ENCODE peak calls at places on chromosomes 7 and 10, in five cellular contexts. L, S, G, I and M are unnamed samples.

GRCh38 chr10:78852856-78853255 is 215.9 kb upstream of the ZMIZ1 start:
- DNase-seq in L (no peak), S (no peak), G (no peak), I (peak; percentile 39), M (peak; percentile 56)

GRCh38 chr10:21526184-21526951 is 886 bp upstream of the SKIDA1 start:
- DNase-seq in L (no peak), S (peak; percentile 64), G (peak; percentile 78), I (no peak), M (peak; percentile 51)

GRCh38 chr10:11010582-11010981 is 7.1 kb upstream of the CELF2 start:
- DNase-seq in L (no peak), S (no peak), G (no peak), I (no peak), M (no peak)

GRCh38 chr10:62059424-62059913 is 158.0 kb downstream of the ARID5B start:
- DNase-seq in L (no peak), S (no peak), G (no peak), I (no peak), M (no peak)

GRCh38 chr7:24879281-24879680 is 100.7 kb downstream of the OSBPL3 start:
- DNase-seq in L (no peak), S (no peak), G (no peak), I (no peak), M (no peak)

GRCh38 chr10:112374724-112375541 is 1.0 kb downstream of the ACSL5 start:
- DNase-seq in L (no peak), S (peak; percentile 59), G (no peak), I (no peak), M (no peak)

GRCh38 chr10:97188234-97188847 is 2.6 kb upstream of the SLIT1 start:
- DNase-seq in L (no peak), S (no peak), G (no peak), I (no peak), M (no peak)

GRCh38 chr10:74300651-74301050 is 149.6 kb downstream of the ADK start:
- DNase-seq in L (no peak), S (no peak), G (no peak), I (no peak), M (no peak)

GRCh38 chr7:119545118-119545517 is 727.9 kb upstream of the KCND2 start:
- DNase-seq in L (no peak), S (peak; percentile 17), G (no peak), I (no peak), M (no peak)

GRCh38 chr10:58972576-58973234 is 203.7 kb upstream of the PHYHIPL start:
- DNase-seq in L (no peak), S (no peak), G (peak; percentile 18), I (no peak), M (no peak)

GRCh38 chr7:105487559-105488218 is 34.4 kb downstream of the PUS7 start:
- DNase-seq in L (no peak), S (peak; percentile 62), G (peak; percentile 61), I (peak; percentile 44), M (peak; percentile 10)

GRCh38 chr7:158267737-158268435 is 319.7 kb downstream of the PTPRN2 start:
- DNase-seq in L (no peak), S (no peak), G (no peak), I (no peak), M (no peak)

GRCh38 chr10:61986357-61986756 is 84.9 kb downstream of the ARID5B start:
- DNase-seq in L (no peak), S (no peak), G (no peak), I (no peak), M (no peak)

GRCh38 chr10:127942811-127943210 is 35.9 kb downstream of the PTPRE start:
- DNase-seq in L (no peak), S (no peak), G (peak; percentile 42), I (no peak), M (no peak)

GRCh38 chr7:102042016-102042656 is 224.7 kb downstream of the CUX1 start:
- DNase-seq in L (no peak), S (peak; percentile 59), G (no peak), I (no peak), M (no peak)

GRCh38 chr7:119900996-119901395 is 372.0 kb upstream of the KCND2 start:
- DNase-seq in L (no peak), S (no peak), G (no peak), I (no peak), M (no peak)

GRCh38 chr7:21086688-21087087 is 300.0 kb upstream of the SP8 start:
- DNase-seq in L (no peak), S (no peak), G (no peak), I (no peak), M (no peak)

GRCh38 chr10:47421057-47421952 is 37.2 kb upstream of the ZNF488 start:
- DNase-seq in L (no peak), S (no peak), G (no peak), I (no peak), M (peak; percentile 26)
- TF ChIP-seq FOXM1 in L (no peak), S (no peak), G (no peak), I (no peak), M (no peak)

GRCh38 chr7:45609180-45609579 is 35.0 kb downstream of the ADCY1 start:
- DNase-seq in L (no peak), S (no peak), G (no peak), I (no peak), M (no peak)
- TF ChIP-seq FOXM1 in L (no peak), S (no peak), G (no peak), I (no peak), M (no peak)

DNA sequence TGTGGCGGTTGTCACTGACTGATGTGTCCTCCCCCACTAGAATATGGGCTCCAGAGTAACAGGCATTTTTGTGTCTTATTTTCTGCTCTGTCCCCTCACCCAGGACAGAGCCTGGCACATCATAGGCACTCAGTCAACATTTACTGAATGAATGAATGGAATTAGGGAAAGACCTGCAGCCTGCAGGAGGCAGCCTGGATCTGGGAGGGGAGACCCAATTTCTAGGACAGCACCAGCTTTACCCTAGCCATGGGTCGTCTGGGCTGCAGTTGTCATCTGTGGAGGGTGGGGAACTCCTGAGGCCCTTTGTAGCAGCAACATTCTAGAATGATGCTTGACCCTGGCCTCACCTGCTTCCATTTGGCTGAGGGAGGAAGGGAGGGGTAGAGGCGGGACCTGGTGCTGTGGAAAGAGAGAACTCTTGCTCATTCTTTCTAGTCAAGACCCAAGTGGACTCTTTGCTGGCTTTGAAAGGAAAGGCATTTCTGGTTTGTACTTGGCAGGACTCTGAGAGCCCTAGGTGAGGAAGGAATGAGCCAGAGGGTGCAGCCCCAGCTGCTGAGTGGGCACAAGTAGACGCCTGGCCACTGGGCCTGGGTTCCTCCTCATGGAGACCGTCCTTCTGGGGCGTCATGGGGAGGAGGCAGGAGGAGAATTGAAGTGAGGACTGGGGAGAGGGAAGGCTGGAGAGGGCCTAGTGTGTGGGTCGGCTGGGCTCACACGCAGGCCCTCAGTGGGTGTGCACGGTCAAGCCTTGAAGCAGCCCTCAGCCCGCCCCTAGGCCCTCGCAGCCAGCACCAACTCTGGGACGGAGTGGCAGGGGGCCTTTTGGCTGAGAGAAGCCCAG is 8.9 kb downstream of the FGF8 start:
- DNase-seq in L (no peak), S (no peak), G (no peak), I (no peak), M (no peak)
- TF ChIP-seq FOXM1 in L (no peak), S (no peak), G (no peak), I (no peak), M (no peak)

DNA sequence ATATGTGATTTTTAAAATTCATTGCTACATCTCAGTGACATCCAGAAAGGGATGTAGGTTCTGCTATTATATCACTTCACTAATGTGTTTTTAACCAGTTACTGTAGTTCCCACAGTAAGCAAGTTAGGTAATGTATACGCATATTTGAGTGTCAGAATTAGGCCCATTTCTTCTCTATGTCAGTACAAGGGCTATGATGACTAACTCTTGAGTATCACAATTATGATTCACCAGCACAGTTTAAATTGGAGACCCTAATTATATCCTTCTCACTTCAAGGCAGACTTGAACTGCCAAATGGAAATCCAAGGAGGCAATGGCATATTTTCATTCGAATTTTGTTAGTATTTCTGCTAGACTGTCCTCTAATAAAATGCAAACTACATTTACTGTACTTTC is 23.6 kb downstream of the BZW2 start:
- DNase-seq in L (no peak), S (no peak), G (no peak), I (no peak), M (no peak)
- TF ChIP-seq FOXM1 in L (no peak), S (no peak), G (no peak), I (no peak), M (no peak)

GRCh38 chr7:125126376-125126775 is 196.8 kb upstream of the POT1 start:
- DNase-seq in L (no peak), S (no peak), G (no peak), I (no peak), M (no peak)
- TF ChIP-seq FOXM1 in L (no peak), S (no peak), G (no peak), I (no peak), M (no peak)

GRCh38 chr10:69636626-69637550 is 6.8 kb downstream of the FAM241B start:
- DNase-seq in L (no peak), S (no peak), G (no peak), I (no peak), M (no peak)

GRCh38 chr10:69636273-69636575 is 6.2 kb downstream of the FAM241B start:
- DNase-seq in L (no peak), S (no peak), G (no peak), I (no peak), M (no peak)

GRCh38 chr10:69635428-69636272 is 5.6 kb downstream of the FAM241B start:
- DNase-seq in L (no peak), S (no peak), G (no peak), I (no peak), M (no peak)

GRCh38 chr10:69633673-69634635 is 3.9 kb downstream of the FAM241B start:
- DNase-seq in L (no peak), S (no peak), G (no peak), I (no peak), M (no peak)

DNA sequence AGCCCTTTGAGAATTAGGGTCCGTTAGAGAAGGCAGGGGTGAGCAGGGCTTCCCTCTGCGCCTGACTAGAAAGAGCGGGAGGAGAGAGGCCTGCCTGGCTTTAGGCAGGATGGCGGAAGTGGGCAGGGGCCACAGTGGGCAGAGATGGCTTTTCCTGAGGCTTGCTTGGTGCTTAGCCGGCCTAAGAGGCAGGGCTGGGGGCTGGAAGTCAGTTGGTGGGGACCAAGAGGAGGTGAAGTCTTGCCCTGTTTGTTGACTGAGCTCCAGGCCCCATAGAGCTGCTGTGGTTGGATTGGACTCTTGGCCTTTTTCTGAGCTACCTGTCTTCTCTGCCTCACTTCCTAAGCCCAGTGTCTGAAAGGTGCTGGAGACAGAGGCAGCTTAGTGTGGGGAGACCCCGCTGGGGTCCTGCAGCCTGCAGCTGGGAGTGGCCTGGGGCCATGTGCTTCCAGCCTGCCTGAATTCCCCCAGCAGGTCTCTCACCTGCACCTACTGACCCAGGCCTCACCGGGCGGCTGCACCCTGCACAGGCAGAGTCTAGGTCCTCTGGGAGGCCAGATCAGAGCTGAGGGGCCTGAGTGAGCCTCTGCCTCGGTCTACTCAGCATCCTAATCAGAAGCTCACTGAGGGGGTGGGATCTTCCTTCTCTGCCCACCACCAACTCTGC is 4.8 kb downstream of the FAM241B start:
- DNase-seq in L (no peak), S (no peak), G (no peak), I (no peak), M (no peak)
- TF ChIP-seq FOXM1 in L (no peak), S (no peak), G (no peak), I (no peak), M (no peak)